ENCODE peak calls at places on chromosomes 6 and 20, in four cellular contexts. U is HL-60, N is GM20000, F is mesothelial cell of epicardium. C is an unnamed sample.

GRCh38 chr20:1308067-1308701 is 20.8 kb downstream of the SDCBP2 start:
- DNase-seq in U (no peak), N (no peak), F (no peak), C (no peak)

GRCh38 chr6:105321207-105321606 is 81.7 kb downstream of the PREP start:
- DNase-seq in U (no peak), N (no peak), F (no peak), C (no peak)

GRCh38 chr20:61482425-61482887 is 230.4 kb downstream of the CDH4 start:
- DNase-seq in U (no peak), N (no peak), F (no peak), C (no peak)

GRCh38 chr20:62229667-62230066 is 8.7 kb upstream of the OSBPL2 start:
- DNase-seq in U (no peak), N (no peak), F (no peak), C (no peak)

GRCh38 chr20:667351-668034 is 8.1 kb downstream of the SCRT2 start:
- DNase-seq in U (peak), N (peak), F (peak), C (peak)

GRCh38 chr20:54872440-54872839 is 397.0 kb downstream of the DOK5 start:
- DNase-seq in U (no peak), N (no peak), F (no peak), C (no peak)

GRCh38 chr6:116012966-116013365 is 47.7 kb downstream of the FRK start:
- DNase-seq in U (no peak), N (no peak), F (no peak), C (no peak)

GRCh38 chr6:108736832-108737231 is 111.4 kb upstream of the ARMC2 start:
- DNase-seq in U (no peak), N (no peak), F (no peak), C (no peak)

GRCh38 chr6:28589234-28589951 is 63.7 kb downstream of the GPX5 start:
- DNase-seq in U (peak), N (peak), F (peak), C (peak)

GRCh38 chr6:138498575-138499302 is 555 bp downstream of the NHSL1 start:
- DNase-seq in U (no peak), N (no peak), F (no peak), C (no peak)

GRCh38 chr6:159304641-159305040 is 135.4 kb downstream of the FNDC1 start:
- DNase-seq in U (no peak), N (no peak), F (no peak), C (no peak)

GRCh38 chr6:159307246-159307790 is 138.1 kb downstream of the FNDC1 start:
- DNase-seq in U (no peak), N (no peak), F (no peak), C (no peak)

GRCh38 chr6:159305159-159305558 is 136.0 kb downstream of the FNDC1 start:
- DNase-seq in U (no peak), N (no peak), F (no peak), C (no peak)

GRCh38 chr6:159303784-159304183 is 134.6 kb downstream of the FNDC1 start:
- DNase-seq in U (no peak), N (no peak), F (no peak), C (no peak)

GRCh38 chr6:159306134-159306537 is 136.9 kb downstream of the FNDC1 start:
- DNase-seq in U (no peak), N (no peak), F (no peak), C (no peak)
- TF ChIP-seq CTCF in U (no peak), N (no peak), F (no peak), C (no peak)

GRCh38 chr6:127515794-127516675 is 3.1 kb downstream of the MTCL3 start:
- DNase-seq in U (peak), N (peak), F (peak), C (peak)
- TF ChIP-seq CTCF in U (no peak), N (no peak), F (no peak), C (no peak)

GRCh38 chr20:23224806-23225205 is 125.8 kb upstream of the NXT1 start:
- DNase-seq in U (no peak), N (no peak), F (no peak), C (no peak)
- TF ChIP-seq CTCF in U (no peak), N (no peak), F (no peak), C (no peak)

DNA sequence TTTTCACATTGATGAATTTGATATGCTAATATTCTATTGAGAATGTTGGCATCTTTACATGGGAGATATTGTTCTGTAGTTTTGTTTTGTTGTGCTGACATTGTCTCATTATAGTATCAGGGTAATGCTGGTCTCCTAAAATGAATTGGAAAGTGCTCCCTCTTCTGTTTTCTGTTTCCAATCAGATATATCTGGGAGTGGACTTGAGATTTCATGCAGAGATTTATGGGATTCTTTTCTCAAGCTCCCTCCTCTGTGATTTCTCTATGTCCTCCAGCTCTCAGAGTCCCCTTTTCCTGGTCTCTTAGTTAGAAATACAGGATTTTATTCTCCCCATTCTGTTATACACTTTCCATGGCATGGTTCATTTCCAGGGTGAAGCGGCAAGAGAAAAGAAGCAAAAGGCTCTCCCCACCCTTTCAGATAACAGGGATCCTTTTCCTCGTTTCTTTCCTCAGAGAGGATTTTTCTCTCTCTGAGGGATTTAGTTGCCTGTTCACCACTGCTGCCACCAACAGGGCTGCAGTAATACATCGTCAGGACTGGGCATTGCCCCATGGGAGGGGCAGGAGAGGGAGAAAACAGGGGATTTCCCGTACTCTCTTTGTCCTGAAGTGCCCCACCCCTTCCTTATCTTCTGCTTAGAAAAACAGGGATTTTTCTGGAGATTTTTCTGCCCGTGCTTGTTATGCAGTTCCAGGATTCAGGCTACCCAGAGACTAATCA is 59.3 kb upstream of the STMND1 start:
- DNase-seq in U (no peak), N (no peak), F (no peak), C (no peak)
- TF ChIP-seq CTCF in U (no peak), N (no peak), F (no peak), C (no peak)

GRCh38 chr6:52573295-52573694 is 3.6 kb downstream of the TRAM2 start:
- DNase-seq in U (no peak), N (no peak), F (no peak), C (no peak)
- TF ChIP-seq CTCF in U (no peak), N (no peak), F (no peak), C (no peak)

GRCh38 chr6:36368921-36369880 is 18.3 kb downstream of the ETV7 start:
- DNase-seq in U (peak), N (no peak), F (no peak), C (no peak)
- TF ChIP-seq CTCF in U (no peak), N (no peak), F (no peak), C (no peak)

DNA sequence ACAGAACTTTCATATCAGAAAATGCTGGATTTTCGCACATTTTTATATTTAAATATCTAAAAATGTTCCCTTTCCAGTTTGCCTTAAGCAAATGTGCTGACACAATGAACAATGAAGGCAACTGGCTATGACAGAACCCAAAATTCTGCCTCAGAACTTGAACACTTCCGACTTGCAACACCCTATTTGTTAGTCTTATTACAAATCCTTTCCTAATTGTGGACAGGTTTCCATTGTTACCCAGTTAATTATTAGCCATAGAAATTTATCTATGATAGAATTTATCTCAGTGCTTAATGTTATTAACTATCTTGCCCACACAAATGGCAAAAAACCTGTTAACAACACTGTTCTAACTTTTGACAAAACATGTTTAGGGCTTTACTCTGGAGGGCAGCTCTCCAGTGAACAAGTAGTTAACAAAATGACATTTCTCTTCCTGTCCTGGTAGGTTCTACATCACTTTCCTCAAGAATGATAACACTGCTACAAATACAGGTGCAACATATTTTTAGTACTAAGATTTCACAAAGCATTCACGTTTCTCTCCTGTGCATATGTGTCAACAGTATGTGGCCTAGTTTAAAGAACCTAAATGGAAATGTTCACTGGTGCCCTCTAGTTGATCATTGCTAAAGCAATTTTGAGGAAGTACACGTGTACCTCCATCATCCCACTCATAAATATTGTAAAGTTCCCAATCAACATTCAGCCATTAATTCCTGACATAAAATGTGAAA is 58.4 kb downstream of the HIVEP2 start:
- DNase-seq in U (peak), N (no peak), F (no peak), C (no peak)
- TF ChIP-seq CTCF in U (peak), N (peak), F (no peak), C (peak)